ENCODE peak calls at places on chromosomes 12 and 14, in four cellular contexts. O is RWPE2, E is mammary epithelial cell, H is pancreas. W is an unnamed sample. For H3K4me1, the result is how much of the 10 kb centered on the place peaks cover.

GRCh38 chr12:55073043-55074022 is 52.9 kb upstream of the OR9K2 start:
- DNase-seq in O (no peak), E (peak), H (peak), W (peak)

GRCh38 chr14:103552011-103552797 is 10.3 kb downstream of the BAG5 start:
- DNase-seq in O (no peak), E (peak), H (no peak), W (peak)

GRCh38 chr12:111406474-111407370 is 999 bp downstream of the SH2B3 start:
- DNase-seq in O (no peak), E (no peak), H (peak), W (peak)

GRCh38 chr14:72318648-72319047 is 386.4 kb downstream of the RGS6 start:
- DNase-seq in O (no peak), E (no peak), H (no peak), W (no peak)

GRCh38 chr14:81162941-81163340 is 57.8 kb downstream of the GTF2A1 start:
- DNase-seq in O (no peak), E (no peak), H (no peak), W (no peak)

GRCh38 chr12:116761499-116761898 is 23.4 kb downstream of the RNFT2 start:
- DNase-seq in O (no peak), E (no peak), H (no peak), W (no peak)

GRCh38 chr14:105999361-106000028 is 473.1 kb downstream of the TMEM121 start:
- DNase-seq in O (no peak), E (no peak), H (peak), W (peak)

GRCh38 chr12:60335765-60336164 is 739.9 kb downstream of the SLC16A7 start:
- DNase-seq in O (no peak), E (peak), H (no peak), W (no peak)

GRCh38 chr14:62289471-62289870 is 527.3 kb downstream of the SNAPC1 start:
- DNase-seq in O (no peak), E (peak), H (no peak), W (no peak)

GRCh38 chr12:105860556-105861207 is 278.1 kb downstream of the NUAK1 start:
- DNase-seq in O (no peak), E (no peak), H (no peak), W (no peak)

GRCh38 chr12:76249501-76249900 is 98.7 kb downstream of the BBS10 start:
- DNase-seq in O (no peak), E (no peak), H (no peak), W (no peak)

GRCh38 chr14:22231022-22231421 is 358.0 kb downstream of the DAD1 start:
- DNase-seq in O (no peak), E (no peak), H (no peak), W (no peak)

GRCh38 chr12:27367078-27367477 is 34.4 kb downstream of the BMAL2 start:
- DNase-seq in O (no peak), E (peak), H (no peak), W (no peak)

GRCh38 chr12:24081581-24081980 is 132.1 kb upstream of the SOX5 start:
- DNase-seq in O (no peak), E (no peak), H (no peak), W (no peak)

GRCh38 chr14:22982477-22983245 is at the start of gene AJUBA:
- DNase-seq in O (peak), E (peak), H (peak), W (peak)

GRCh38 chr14:93100098-93100497 is 15.6 kb downstream of the ITPK1 start:
- DNase-seq in O (no peak), E (no peak), H (no peak), W (no peak)

GRCh38 chr12:22163594-22163993 is 117.6 kb downstream of the CMAS start:
- DNase-seq in O (no peak), E (no peak), H (no peak), W (no peak)

GRCh38 chr14:21860172-21860571 is 186.6 kb upstream of the OR4E1 start:
- DNase-seq in O (no peak), E (peak), H (no peak), W (no peak)

GRCh38 chr14:55699131-55700057 is 119.4 kb downstream of the KTN1 start:
- DNase-seq in O (peak), E (peak), H (no peak), W (no peak)

GRCh38 chr12:2891240-2892053 is 756 bp downstream of the TULP3 start:
- DNase-seq in O (no peak), E (peak), H (peak), W (no peak)

GRCh38 chr14:29627141-29627540 is 300.5 kb downstream of the PRKD1 start:
- DNase-seq in O (no peak), E (peak), H (no peak), W (no peak)

GRCh38 chr12:123721245-123721644 is 9.1 kb downstream of the ATP6V0A2 start:
- DNase-seq in O (no peak), E (no peak), H (no peak), W (no peak)

GRCh38 chr14:90253826-90254225 is 2.5 kb upstream of the PSMC1 start:
- DNase-seq in O (no peak), E (no peak), H (no peak), W (no peak)

GRCh38 chr14:105398726-105399440 is 545 bp downstream of the TEX22 start:
- DNase-seq in O (no peak), E (no peak), H (peak), W (no peak)

GRCh38 chr14:24630087-24630871 is 3.7 kb downstream of the GZMB start:
- DNase-seq in O (no peak), E (no peak), H (no peak), W (no peak)

GRCh38 chr14:32331227-32331597 is 2.1 kb downstream of the AKAP6 start:
- DNase-seq in O (no peak), E (no peak), H (no peak), W (no peak)

GRCh38 chr14:94028450-94028826 is 2.3 kb downstream of the OTUB2 start:
- DNase-seq in O (no peak), E (peak), H (no peak), W (no peak)

GRCh38 chr12:97800561-97800960 is 338.0 kb downstream of the RMST start:
- DNase-seq in O (no peak), E (no peak), H (no peak), W (no peak)

GRCh38 chr14:32408018-32408417 is 78.9 kb downstream of the AKAP6 start:
- DNase-seq in O (no peak), E (no peak), H (no peak), W (peak)

GRCh38 chr14:73811164-73811503 is 40.5 kb upstream of the PTGR2 start:
- DNase-seq in O (no peak), E (no peak), H (no peak), W (no peak)

GRCh38 chr14:61488417-61488816 is 167.0 kb downstream of the PRKCH start:
- DNase-seq in O (no peak), E (no peak), H (no peak), W (no peak)

GRCh38 chr12:26740348-26740747 is 92.6 kb downstream of the ITPR2 start:
- DNase-seq in O (no peak), E (no peak), H (no peak), W (no peak)

GRCh38 chr12:121025442-121026226 is 9.3 kb upstream of the C12orf43 start:
- DNase-seq in O (no peak), E (peak), H (no peak), W (no peak)

GRCh38 chr14:89351364-89351957 is 65.6 kb downstream of the FOXN3 start:
- DNase-seq in O (no peak), E (no peak), H (peak), W (no peak)

GRCh38 chr12:75478395-75478794 is 2.2 kb upstream of the GLIPR1 start:
- DNase-seq in O (no peak), E (peak), H (no peak), W (no peak)

GRCh38 chr12:112716099-112717093 is 75.2 kb upstream of the RPH3A start:
- DNase-seq in O (no peak), E (peak), H (no peak), W (no peak)

GRCh38 chr12:123923038-123923437 is 49.6 kb downstream of the CCDC92 start:
- DNase-seq in O (no peak), E (no peak), H (no peak), W (no peak)

GRCh38 chr12:112664569-112664968 is 127.0 kb upstream of the RPH3A start:
- DNase-seq in O (no peak), E (no peak), H (no peak), W (no peak)

GRCh38 chr14:59482120-59482434 is 2.1 kb downstream of the L3HYPDH start:
- DNase-seq in O (no peak), E (no peak), H (no peak), W (no peak)
- H3K4me1 ChIP-seq in O (under half), E (under half), H (under half), W (under half)

GRCh38 chr12:13962699-13963098 is 18.7 kb downstream of the GRIN2B start:
- DNase-seq in O (no peak), E (no peak), H (no peak), W (no peak)
- TF ChIP-seq CTCF in O (no peak), E (peak), H (no peak), W (no peak)

DNA sequence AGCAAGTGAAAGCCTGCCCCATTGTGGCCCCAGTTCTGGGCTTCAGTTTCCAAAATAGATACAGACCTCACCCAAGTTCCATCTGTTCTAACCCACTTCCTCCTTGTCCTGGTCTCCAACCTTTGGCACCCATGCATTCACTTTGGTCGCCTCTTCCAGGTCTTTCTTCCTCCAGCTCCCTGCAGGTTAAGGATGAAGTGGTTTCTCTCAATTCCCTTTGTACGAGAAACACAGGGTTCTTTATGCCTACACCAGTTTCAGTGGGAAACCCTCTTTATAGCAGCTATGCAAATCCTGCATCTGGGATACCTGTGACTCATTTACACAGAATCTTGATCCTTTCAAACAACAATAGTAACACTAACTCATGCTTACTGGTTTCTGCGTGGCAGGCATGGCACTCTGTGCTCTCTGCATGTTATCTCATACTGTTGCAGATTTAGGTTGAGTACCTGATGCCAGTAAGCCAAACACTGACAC is 110.6 kb upstream of the AMIGO2 start:
- DNase-seq in O (no peak), E (peak), H (no peak), W (no peak)
- H3K4me1 ChIP-seq in O (under half), E (under half), H (under half), W (under half)

GRCh38 chr12:15644700-15645099 is 144.5 kb downstream of the EPS8 start:
- DNase-seq in O (no peak), E (no peak), H (no peak), W (no peak)
- TF ChIP-seq CTCF in O (no peak), E (no peak), H (no peak), W (no peak)

GRCh38 chr14:33851366-33851765 is 99.5 kb downstream of the EGLN3 start:
- DNase-seq in O (no peak), E (no peak), H (no peak), W (no peak)

GRCh38 chr14:33849455-33849801 is 101.4 kb downstream of the EGLN3 start:
- DNase-seq in O (no peak), E (no peak), H (no peak), W (no peak)

GRCh38 chr14:33848706-33849454 is 102.0 kb downstream of the EGLN3 start:
- DNase-seq in O (no peak), E (peak), H (peak), W (no peak)

GRCh38 chr14:33851931-33852330 is 98.9 kb downstream of the EGLN3 start:
- DNase-seq in O (no peak), E (no peak), H (no peak), W (no peak)

GRCh38 chr14:33850826-33851225 is 100.0 kb downstream of the EGLN3 start:
- DNase-seq in O (no peak), E (no peak), H (no peak), W (peak)
- H3K4me1 ChIP-seq in O (under half), E (under half), H (under half), W (under half)

GRCh38 chr14:67527756-67528155 is 5.3 kb upstream of the PLEKHH1 start:
- DNase-seq in O (no peak), E (no peak), H (no peak), W (no peak)

GRCh38 chr14:67524152-67524963 is 8.7 kb upstream of the PLEKHH1 start:
- DNase-seq in O (no peak), E (no peak), H (no peak), W (no peak)

GRCh38 chr14:67526181-67526580 is 6.9 kb upstream of the PLEKHH1 start:
- DNase-seq in O (no peak), E (no peak), H (no peak), W (no peak)

GRCh38 chr14:67525389-67525788 is 7.7 kb upstream of the PLEKHH1 start:
- DNase-seq in O (no peak), E (no peak), H (no peak), W (no peak)

DNA sequence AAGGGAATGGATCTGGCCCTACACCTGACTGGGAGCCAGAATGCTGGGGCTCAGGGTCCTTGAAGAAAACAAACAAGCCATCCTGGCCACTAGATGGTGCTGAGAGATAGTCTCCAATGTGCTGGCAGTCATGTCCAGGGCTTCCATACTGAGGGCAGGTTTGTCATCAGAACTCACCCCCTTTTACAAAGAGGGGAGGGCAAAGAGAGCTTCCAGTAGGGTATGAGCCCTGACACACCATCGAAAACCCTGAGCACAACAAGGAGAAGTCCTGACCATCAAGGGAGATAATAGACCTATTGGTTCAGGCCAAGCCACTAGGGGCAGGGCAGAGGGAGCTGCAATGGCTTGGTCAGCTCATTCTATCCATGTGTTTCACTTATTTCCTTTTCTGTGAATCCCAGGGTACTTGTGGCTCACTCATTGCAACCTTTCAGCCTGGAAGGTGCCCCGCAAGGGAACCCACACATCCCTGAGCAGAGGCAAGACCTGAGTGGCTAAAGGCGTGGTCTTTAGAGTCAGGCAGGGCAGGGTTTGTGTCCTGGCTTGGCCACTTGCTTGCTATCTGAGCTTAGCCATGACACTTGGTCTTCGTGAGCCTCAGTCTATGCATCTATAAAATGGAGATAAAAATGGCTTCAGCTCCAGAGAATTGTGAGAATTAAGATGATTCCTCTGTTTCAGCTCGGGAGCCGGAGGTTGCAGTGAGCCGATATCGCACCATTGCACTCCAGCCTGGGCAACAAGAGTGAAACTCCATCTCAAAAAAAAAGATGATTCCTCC is 6.2 kb upstream of the PLEKHH1 start:
- DNase-seq in O (no peak), E (peak), H (peak), W (no peak)
- TF ChIP-seq CTCF in O (peak), E (peak), H (peak), W (peak)

GRCh38 chr12:108133482-108133881 is 4.4 kb downstream of the WSCD2 start:
- DNase-seq in O (no peak), E (no peak), H (no peak), W (no peak)
- H3K4me1 ChIP-seq in O (under half), E (under half), H (under half), W (under half)